ENCODE peak calls at places on chromosomes 6 and 20, in six cellular contexts. H is Peyer's patch, V is tibial nerve, S is left ventricle myocardium inferior, R is right lobe of liver, L is HFF-Myc. G is an unnamed sample.

GRCh38 chr20:53875452-53875851 is 194.9 kb downstream of the BCAS1 start:
- DNase-seq in H (no peak), V (no peak), S (peak), R (peak), L (no peak), G (no peak)

GRCh38 chr6:137808191-137808590 is 58.9 kb upstream of the TNFAIP3 start:
- DNase-seq in H (no peak), V (no peak), S (no peak), R (no peak), L (no peak), G (no peak)

GRCh38 chr6:79694623-79695311 is 63.6 kb downstream of the SH3BGRL2 start:
- DNase-seq in H (no peak), V (no peak), S (no peak), R (no peak), L (no peak), G (no peak)

GRCh38 chr6:106156863-106157262 is 70.7 kb downstream of the PRDM1 start:
- DNase-seq in H (no peak), V (no peak), S (no peak), R (no peak), L (no peak), G (no peak)

GRCh38 chr20:47336013-47336754 is 20.3 kb downstream of the ZMYND8 start:
- DNase-seq in H (no peak), V (no peak), S (peak), R (peak), L (peak), G (peak)

GRCh38 chr6:7723041-7723447 is 2.9 kb upstream of the BMP6 start:
- DNase-seq in H (peak), V (peak), S (peak), R (peak), L (peak), G (no peak)

GRCh38 chr6:89859744-89860143 is 30.1 kb downstream of the CASP8AP2 start:
- DNase-seq in H (no peak), V (no peak), S (no peak), R (no peak), L (no peak), G (no peak)

GRCh38 chr6:5205877-5206840 is 54.6 kb downstream of the LYRM4 start:
- DNase-seq in H (no peak), V (peak), S (peak), R (peak), L (no peak), G (no peak)

GRCh38 chr6:158564243-158565121 is 4.6 kb downstream of the TMEM181 start:
- DNase-seq in H (peak), V (no peak), S (no peak), R (no peak), L (no peak), G (no peak)

GRCh38 chr6:106748547-106749207 is 119.3 kb downstream of the QRSL1 start:
- DNase-seq in H (no peak), V (no peak), S (no peak), R (no peak), L (no peak), G (no peak)

GRCh38 chr6:147301070-147301469 is 96.9 kb downstream of the STXBP5 start:
- DNase-seq in H (no peak), V (no peak), S (no peak), R (no peak), L (no peak), G (no peak)

GRCh38 chr20:37020636-37021035 is 69.1 kb upstream of the SAMHD1 start:
- DNase-seq in H (no peak), V (no peak), S (no peak), R (no peak), L (no peak), G (no peak)

GRCh38 chr20:43579861-43580793 is 10.6 kb upstream of the IFT52 start:
- DNase-seq in H (no peak), V (no peak), S (no peak), R (no peak), L (no peak), G (no peak)

GRCh38 chr6:37696841-37697735 is 595 bp downstream of the MDGA1 start:
- DNase-seq in H (peak), V (no peak), S (peak), R (no peak), L (no peak), G (no peak)

GRCh38 chr20:11275740-11276139 is 601.9 kb upstream of the JAG1 start:
- DNase-seq in H (no peak), V (no peak), S (no peak), R (no peak), L (no peak), G (no peak)

GRCh38 chr6:147401779-147402178 is 106.7 kb upstream of the SAMD5 start:
- DNase-seq in H (no peak), V (no peak), S (no peak), R (no peak), L (no peak), G (no peak)

GRCh38 chr20:58481541-58482021 is 33.6 kb downstream of the APCDD1L start:
- DNase-seq in H (no peak), V (no peak), S (no peak), R (peak), L (no peak), G (no peak)

GRCh38 chr6:42100029-42100901 is 42.2 kb downstream of the C6orf132 start:
- DNase-seq in H (no peak), V (no peak), S (no peak), R (no peak), L (no peak), G (no peak)

GRCh38 chr6:133774356-133774755 is 114.6 kb upstream of the TCF21 start:
- DNase-seq in H (no peak), V (no peak), S (no peak), R (no peak), L (no peak), G (no peak)

GRCh38 chr20:5918856-5919633 is 31.3 kb downstream of the TRMT6 start:
- DNase-seq in H (no peak), V (no peak), S (no peak), R (no peak), L (peak), G (peak)

GRCh38 chr6:24426729-24427446 is 24.2 kb downstream of the MRS2 start:
- DNase-seq in H (no peak), V (no peak), S (no peak), R (no peak), L (no peak), G (no peak)

GRCh38 chr20:63097336-63097831 is 90.6 kb upstream of the BHLHE23 start:
- DNase-seq in H (no peak), V (no peak), S (peak), R (peak), L (no peak), G (no peak)

GRCh38 chr6:118719351-118720124 is 68.1 kb upstream of the CEP85L start:
- DNase-seq in H (peak), V (no peak), S (no peak), R (no peak), L (no peak), G (no peak)

GRCh38 chr6:14476793-14477531 is 359.4 kb downstream of the CD83 start:
- DNase-seq in H (no peak), V (peak), S (peak), R (no peak), L (peak), G (no peak)

GRCh38 chr20:57746832-57747404 is 37.1 kb upstream of the PMEPA1 start:
- DNase-seq in H (no peak), V (no peak), S (no peak), R (no peak), L (no peak), G (no peak)

GRCh38 chr6:11931296-11932035 is 80.6 kb upstream of the HIVEP1 start:
- DNase-seq in H (no peak), V (no peak), S (no peak), R (no peak), L (no peak), G (no peak)

GRCh38 chr20:64188682-64189529 is 24.7 kb downstream of the MYT1 start:
- DNase-seq in H (no peak), V (no peak), S (no peak), R (no peak), L (no peak), G (peak)

GRCh38 chr6:80145509-80145908 is 39.0 kb downstream of the BCKDHB start:
- DNase-seq in H (no peak), V (no peak), S (no peak), R (no peak), L (no peak), G (no peak)

GRCh38 chr20:51634877-51635276 is 92.4 kb upstream of the NFATC2 start:
- DNase-seq in H (no peak), V (no peak), S (no peak), R (no peak), L (no peak), G (no peak)

GRCh38 chr6:340181-340955 is 48.1 kb downstream of the DUSP22 start:
- DNase-seq in H (no peak), V (no peak), S (peak), R (no peak), L (no peak), G (no peak)

GRCh38 chr6:90319044-90319443 is 22.4 kb upstream of the BACH2 start:
- DNase-seq in H (no peak), V (no peak), S (no peak), R (no peak), L (peak), G (no peak)

DNA sequence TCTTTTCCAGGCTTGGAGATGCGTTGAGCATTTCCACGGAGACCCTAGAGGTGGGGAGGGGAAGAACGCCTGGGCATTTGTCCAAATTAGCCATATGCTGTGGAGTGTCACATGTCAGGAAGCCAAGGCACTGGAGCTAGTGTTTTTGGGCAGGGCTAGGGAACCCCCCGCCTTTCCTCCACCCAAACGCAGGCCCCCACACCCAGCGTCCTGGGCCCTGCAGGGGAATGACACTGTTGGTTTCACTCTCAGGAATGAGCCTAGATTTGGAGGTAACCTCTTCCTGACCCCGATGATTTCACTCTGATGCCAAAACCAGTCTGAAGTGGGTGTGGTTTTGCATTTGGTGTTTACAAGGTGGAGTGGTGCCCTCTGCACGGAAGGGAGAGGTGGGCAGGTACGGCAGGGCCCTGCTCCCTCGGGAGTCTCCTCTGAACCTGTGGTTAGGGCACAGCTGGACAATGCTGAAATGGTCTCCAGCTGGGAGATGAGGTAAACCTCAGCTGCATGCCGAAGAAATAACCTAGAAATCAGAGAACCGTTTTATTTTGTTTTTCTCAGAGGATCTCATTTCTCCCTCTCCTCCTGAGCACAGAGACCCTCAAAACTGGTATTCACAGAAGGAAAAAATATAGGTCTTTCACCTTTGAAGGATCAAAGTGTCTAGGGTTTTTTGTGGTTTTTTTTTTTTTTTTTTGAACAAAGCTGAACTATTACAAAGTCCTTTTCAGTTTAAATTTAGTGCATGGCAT is 29.6 kb downstream of the MTHFD1L start:
- DNase-seq in H (no peak), V (no peak), S (no peak), R (no peak), L (peak), G (no peak)
- H3K4me3 ChIP-seq in H (no peak), V (no peak), S (peak), R (no peak), L (no peak), G (no peak)

GRCh38 chr20:13771853-13772453 is 12.8 kb downstream of the ESF1 start:
- DNase-seq in H (no peak), V (no peak), S (no peak), R (no peak), L (no peak), G (no peak)
- TF ChIP-seq CTCF in H (no peak), V (peak), S (peak), R (peak), L (peak), G (peak)

GRCh38 chr6:168035661-168036616 is 38.5 kb downstream of the KIF25 start:
- DNase-seq in H (no peak), V (no peak), S (no peak), R (peak), L (no peak), G (no peak)

GRCh38 chr6:168033791-168034190 is 36.3 kb downstream of the KIF25 start:
- DNase-seq in H (no peak), V (no peak), S (no peak), R (peak), L (no peak), G (no peak)

GRCh38 chr6:168034537-168034936 is 37.1 kb downstream of the KIF25 start:
- DNase-seq in H (no peak), V (no peak), S (no peak), R (no peak), L (no peak), G (no peak)

GRCh38 chr6:168037242-168037641 is 39.8 kb downstream of the KIF25 start:
- DNase-seq in H (no peak), V (no peak), S (no peak), R (no peak), L (no peak), G (no peak)

DNA sequence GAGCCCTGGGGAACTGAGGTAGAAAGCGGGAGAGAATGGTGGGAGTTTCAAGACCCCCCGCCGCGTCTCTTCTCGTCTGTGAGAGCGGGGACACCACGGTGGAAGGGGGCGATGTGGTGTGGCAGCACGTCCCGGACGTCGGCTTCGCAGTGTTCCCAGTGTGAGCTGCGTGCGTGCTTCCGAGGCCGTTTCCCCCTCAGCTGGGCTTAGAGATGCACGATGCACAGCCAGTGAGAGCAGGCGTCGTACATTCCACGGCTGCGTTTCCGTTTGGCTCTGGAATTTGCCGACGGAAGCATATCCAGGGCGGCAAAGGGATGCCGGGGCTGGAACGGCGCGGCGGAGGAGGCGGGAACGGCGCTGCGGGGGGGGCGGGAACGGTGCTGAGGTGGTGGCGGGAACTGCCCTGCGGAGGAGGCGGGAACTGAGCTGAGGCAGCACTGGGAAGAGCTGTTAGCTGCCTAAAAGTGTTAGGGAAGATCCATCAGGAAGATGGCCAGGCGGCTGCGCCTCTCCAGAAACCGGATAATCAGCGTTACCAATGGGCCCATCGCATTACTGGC is 37.7 kb downstream of the KIF25 start:
- DNase-seq in H (no peak), V (no peak), S (peak), R (peak), L (peak), G (peak)
- H3K4me3 ChIP-seq in H (no peak), V (peak), S (peak), R (peak), L (peak), G (peak)

GRCh38 chr6:33843696-33844121 is 39.9 kb upstream of the MLN start:
- DNase-seq in H (no peak), V (no peak), S (no peak), R (no peak), L (no peak), G (no peak)
- TF ChIP-seq CTCF in H (no peak), V (no peak), S (no peak), R (no peak), L (no peak), G (no peak)

DNA sequence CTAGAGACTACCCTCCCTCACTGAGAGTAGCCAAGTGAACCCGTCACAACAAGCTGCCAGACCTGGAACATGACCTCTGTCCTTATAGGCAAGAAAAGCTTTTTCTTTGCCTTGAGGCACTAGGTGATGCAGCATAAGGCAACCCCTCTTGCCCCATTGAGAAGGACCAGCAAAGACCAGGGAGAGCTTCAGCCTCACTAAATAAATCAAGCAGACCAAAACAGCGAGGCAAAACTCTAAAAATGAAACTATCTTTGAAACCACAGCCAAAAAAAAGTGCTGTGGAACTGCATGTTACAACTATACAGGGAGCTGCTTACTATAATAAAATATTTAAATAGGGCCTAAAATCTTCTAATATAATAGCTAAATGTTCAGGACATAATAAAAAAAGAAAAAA is 62.5 kb upstream of the FAM83B start:
- DNase-seq in H (no peak), V (no peak), S (no peak), R (no peak), L (no peak), G (no peak)
- H3K4me3 ChIP-seq in H (no peak), V (no peak), S (no peak), R (no peak), L (no peak), G (no peak)

GRCh38 chr20:32637311-32637710 is 36.4 kb downstream of the C20orf203 start:
- DNase-seq in H (no peak), V (no peak), S (no peak), R (no peak), L (no peak), G (no peak)

GRCh38 chr20:32636821-32637220 is 36.9 kb downstream of the C20orf203 start:
- DNase-seq in H (no peak), V (no peak), S (no peak), R (no peak), L (no peak), G (no peak)

GRCh38 chr20:32635764-32636163 is 38.0 kb downstream of the C20orf203 start:
- DNase-seq in H (no peak), V (no peak), S (no peak), R (no peak), L (no peak), G (no peak)

GRCh38 chr20:32637738-32638137 is 36.0 kb downstream of the C20orf203 start:
- DNase-seq in H (no peak), V (no peak), S (no peak), R (no peak), L (no peak), G (no peak)

DNA sequence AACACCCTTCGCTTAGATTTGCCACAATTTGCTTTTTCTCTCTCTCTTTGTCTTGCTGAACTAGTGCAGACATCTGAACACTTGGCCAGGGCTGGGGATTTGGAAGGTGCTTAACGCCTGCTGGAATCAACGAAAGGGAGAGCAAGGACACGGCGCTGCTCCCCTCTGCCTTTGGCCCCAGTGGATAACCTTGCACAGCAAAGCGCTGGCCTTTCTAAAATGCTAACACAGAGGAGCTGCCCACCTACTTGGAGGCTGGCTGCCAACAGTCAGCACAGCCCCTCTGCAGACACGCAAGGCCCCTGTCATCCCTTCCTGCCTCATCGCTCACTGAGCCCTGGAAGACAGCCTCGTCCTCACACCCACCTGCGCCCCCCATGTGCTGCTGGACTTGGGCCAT is 37.5 kb downstream of the C20orf203 start:
- DNase-seq in H (no peak), V (no peak), S (no peak), R (no peak), L (no peak), G (no peak)
- TF ChIP-seq CTCF in H (no peak), V (no peak), S (no peak), R (no peak), L (no peak), G (no peak)

DNA sequence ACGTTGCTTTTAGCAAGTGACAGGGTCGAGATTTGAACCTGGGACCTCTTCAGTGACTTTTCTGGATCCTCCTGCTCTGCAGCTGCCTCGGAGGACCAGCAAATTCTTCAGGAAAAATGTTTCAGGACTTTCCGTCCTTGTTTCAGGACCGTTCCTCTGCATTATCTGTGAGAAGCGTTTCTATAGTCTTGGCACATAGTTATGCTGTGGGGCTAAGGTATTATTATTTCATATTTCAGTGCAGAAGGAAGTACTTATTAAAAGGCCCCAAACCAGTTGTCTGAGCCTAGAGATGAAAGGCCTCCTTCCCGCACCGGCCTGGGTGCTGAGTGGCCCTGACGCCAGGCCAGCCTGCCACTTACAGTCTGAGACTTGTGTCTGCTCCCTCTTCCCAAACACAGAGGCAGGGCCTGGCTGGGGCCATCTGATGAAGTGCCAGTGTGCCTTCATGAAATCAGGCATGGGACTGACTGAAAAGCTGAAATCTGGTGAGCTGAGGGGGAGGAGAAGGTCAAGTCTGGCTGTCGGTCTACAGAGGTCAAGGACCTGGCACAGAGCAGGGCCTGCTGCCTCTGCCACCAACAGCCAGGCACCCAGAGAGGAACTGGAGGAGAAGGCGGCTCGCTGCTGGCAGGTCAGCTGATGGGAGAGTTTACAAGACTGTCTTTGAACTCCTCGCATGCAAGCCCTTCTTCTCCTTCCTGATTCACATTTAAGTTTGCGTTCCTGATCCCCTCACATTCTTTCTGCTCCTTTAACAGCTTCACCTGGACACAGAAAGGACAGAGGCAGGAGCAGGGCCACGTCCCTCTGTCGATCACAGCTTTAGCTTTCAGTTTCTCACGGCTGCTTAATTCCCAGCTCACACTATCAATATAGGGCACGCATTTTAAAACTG is 8.9 kb upstream of the QKI start:
- DNase-seq in H (peak), V (no peak), S (peak), R (peak), L (no peak), G (no peak)
- H3K4me3 ChIP-seq in H (peak), V (peak), S (peak), R (peak), L (peak), G (peak)

DNA sequence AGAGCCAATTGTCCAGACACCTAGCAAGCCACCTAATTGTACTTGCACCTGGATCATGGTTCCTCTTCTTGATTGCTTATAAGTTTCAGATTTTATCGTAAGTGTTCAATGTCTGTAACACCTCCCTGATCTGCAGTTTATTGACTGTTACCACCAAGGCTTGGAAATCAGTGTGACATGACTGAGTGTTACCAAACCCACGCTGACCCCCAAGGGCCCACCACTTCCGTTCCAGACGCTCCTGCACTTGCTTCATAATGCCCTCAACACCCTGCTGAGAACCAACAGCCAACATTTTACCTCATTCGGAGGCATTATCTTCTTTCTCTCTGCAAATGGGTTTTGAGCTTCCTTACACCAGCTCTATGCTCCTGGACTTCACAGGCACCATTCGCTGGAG is 6.3 kb downstream of the CCR6 start:
- DNase-seq in H (no peak), V (no peak), S (no peak), R (no peak), L (no peak), G (no peak)
- TF ChIP-seq CTCF in H (no peak), V (no peak), S (no peak), R (no peak), L (no peak), G (no peak)